ENCODE peak calls at places on chromosome 3, in seven cellular contexts. R is GM20000, U is Kasumi-1, N is AG09319, T is NCI-H187, J is NCI-H1417, V is DMS 273 treated with DMSO at 0.1 percent for 48 hours. Z is an unnamed sample.

GRCh38 chr3:195877767-195878423 is 30.5 kb downstream of the TNK2 start:
- DNase-seq in V (no peak), R (no peak), J (no peak), N (no peak), T (no peak), U (no peak), Z (no peak)

GRCh38 chr3:68363801-68364200 is 568.5 kb downstream of the TAFA4 start:
- DNase-seq in J (no peak), U (no peak), T (no peak), V (no peak), R (no peak), N (no peak), Z (no peak)

GRCh38 chr3:189625071-189625470 is 6.1 kb upstream of the TP63 start:
- DNase-seq in R (peak), T (no peak), V (no peak), N (no peak), J (no peak), U (no peak), Z (no peak)

GRCh38 chr3:167057586-167057985 is 322.5 kb downstream of the ZBBX start:
- DNase-seq in U (no peak), N (no peak), R (no peak), J (peak), T (no peak), V (no peak), Z (no peak)

GRCh38 chr3:185042357-185042756 is 110.5 kb downstream of the C3orf70 start:
- DNase-seq in R (no peak), T (no peak), U (no peak), J (no peak), V (no peak), N (no peak), Z (no peak)

GRCh38 chr3:126784254-126784653 is 80.2 kb downstream of the CHCHD6 start:
- DNase-seq in R (no peak), V (no peak), N (no peak), U (peak), J (no peak), T (no peak), Z (no peak)

GRCh38 chr3:172334743-172335142 is 113.5 kb downstream of the GHSR start:
- DNase-seq in N (no peak), T (no peak), R (no peak), J (peak), U (no peak), V (no peak), Z (no peak)

GRCh38 chr3:18237251-18238005 is 187.7 kb downstream of the SATB1 start:
- DNase-seq in V (no peak), N (no peak), R (no peak), U (no peak), T (peak), J (peak), Z (no peak)

GRCh38 chr3:124802702-124803101 is 72.5 kb downstream of the UMPS start:
- DNase-seq in V (no peak), R (no peak), U (no peak), N (no peak), T (no peak), J (no peak), Z (no peak)

GRCh38 chr3:37628711-37629301 is 232.9 kb upstream of the CTDSPL start:
- DNase-seq in J (no peak), V (no peak), T (no peak), R (no peak), U (no peak), N (peak), Z (no peak)

GRCh38 chr3:143628971-143629370 is 219.3 kb downstream of the SLC9A9 start:
- DNase-seq in T (no peak), N (no peak), R (no peak), J (no peak), V (no peak), U (no peak), Z (no peak)

GRCh38 chr3:52831500-52832301 is 1.2 kb upstream of the ITIH4 start:
- DNase-seq in V (peak), R (no peak), N (peak), T (no peak), J (no peak), U (peak), Z (no peak)

GRCh38 chr3:177135841-177136492 is 61.3 kb downstream of the TBL1XR1 start:
- DNase-seq in T (no peak), R (no peak), U (no peak), J (no peak), N (no peak), V (no peak), Z (no peak)

GRCh38 chr3:66066963-66067617 is 28.4 kb upstream of the MAGI1 start:
- DNase-seq in T (peak), J (peak), R (no peak), N (no peak), V (no peak), U (no peak), Z (no peak)

GRCh38 chr3:86969500-86970189 is 21.3 kb downstream of the VGLL3 start:
- DNase-seq in J (peak), N (no peak), V (no peak), T (no peak), R (peak), U (peak), Z (no peak)

GRCh38 chr3:61194892-61195538 is 56.2 kb downstream of the FHIT start:
- DNase-seq in N (no peak), R (no peak), J (no peak), T (no peak), U (no peak), V (no peak), Z (no peak)

GRCh38 chr3:141275032-141275422 is 43.4 kb downstream of the PXYLP1 start:
- DNase-seq in N (no peak), T (no peak), R (peak), J (no peak), U (no peak), V (no peak), Z (no peak)

GRCh38 chr3:132394334-132394733 is 23.0 kb upstream of the DNAJC13 start:
- DNase-seq in U (no peak), N (peak), V (peak), R (no peak), J (no peak), T (no peak), Z (no peak)

GRCh38 chr3:63824309-63824708 is 5.2 kb downstream of the C3orf49 start:
- DNase-seq in V (no peak), J (no peak), N (no peak), T (no peak), U (no peak), R (no peak), Z (no peak)

GRCh38 chr3:128546646-128547045 is 53.6 kb upstream of the GATA2 start:
- DNase-seq in U (no peak), V (no peak), J (no peak), N (no peak), R (no peak), T (no peak), Z (no peak)

GRCh38 chr3:16917256-16917935 is 32.6 kb downstream of the PLCL2 start:
- DNase-seq in U (no peak), N (no peak), T (no peak), R (no peak), J (no peak), V (no peak), Z (no peak)

Z was measured in GDM1.